ENCODE peak calls at places on chromosome X, in five cellular contexts. O is ovary, A is PC-9, M is tibial nerve, N is NCI-H69. H is an unnamed sample.

GRCh38 chrX:120790118-120790517 is 85.5 kb downstream of the CT47B1 start:
- DNase-seq in N (peak; percentile 76), O (no peak), A (peak; percentile 23), M (peak; percentile 26), H (peak; percentile 81)

GRCh38 chrX:150621652-150622051 is 53.2 kb downstream of the MTM1 start:
- DNase-seq in N (no peak), M (no peak), O (no peak), A (no peak), H (no peak)

GRCh38 chrX:10555846-10556245 is 64.5 kb downstream of the MID1 start:
- DNase-seq in N (no peak), M (no peak), A (no peak), O (no peak), H (no peak)

GRCh38 chrX:146243071-146243470 is 425.4 kb downstream of the SLITRK2 start:
- DNase-seq in M (no peak), O (no peak), A (no peak), N (no peak), H (no peak)

GRCh38 chrX:129678176-129678880 is 23.6 kb upstream of the APLN start:
- DNase-seq in O (peak; percentile 53), N (peak; percentile 87), A (peak; percentile 74), M (no peak), H (no peak)

GRCh38 chrX:70970482-70970999 is 39.6 kb upstream of the SLC7A3 start:
- DNase-seq in O (no peak), M (no peak), N (peak; percentile 29), A (no peak), H (peak; percentile 22)

GRCh38 chrX:78199851-78200250 is 60.4 kb upstream of the TAF9B start:
- DNase-seq in A (no peak), N (peak; percentile 19), O (no peak), M (no peak), H (peak; percentile 69)

GRCh38 chrX:44890247-44890646 is 17.3 kb downstream of the KDM6A start:
- DNase-seq in A (no peak), O (no peak), M (no peak), N (no peak), H (no peak)

GRCh38 chrX:109952050-109952449 is 50.9 kb upstream of the TMEM164 start:
- DNase-seq in M (no peak), N (no peak), A (peak; percentile 62), O (no peak), H (no peak)

GRCh38 chrX:74613350-74614192 is 853 bp downstream of the RLIM start:
- DNase-seq in O (no peak), A (no peak), N (peak; percentile 61), M (no peak), H (peak; percentile 52)

GRCh38 chrX:110698696-110699095 is 96.9 kb downstream of the CHRDL1 start:
- DNase-seq in N (no peak), A (no peak), O (no peak), M (no peak), H (no peak)

GRCh38 chrX:13250831-13251612 is 68.8 kb downstream of the ATXN3L start:
- DNase-seq in M (peak; percentile 48), A (no peak), N (peak; percentile 15), O (no peak), H (no peak)

GRCh38 chrX:361231-362145 is 25.2 kb downstream of the PPP2R3B start:
- DNase-seq in O (no peak), M (no peak), A (no peak), N (no peak), H (no peak)

GRCh38 chrX:71212536-71212935 is 10.5 kb upstream of the GJB1 start:
- DNase-seq in A (no peak), O (no peak), M (no peak), N (no peak), H (no peak)

GRCh38 chrX:82127228-82128123 is 925.6 kb downstream of the SH3BGRL start:
- DNase-seq in M (no peak), N (no peak), O (no peak), A (no peak), H (no peak)

GRCh38 chrX:145213504-145213903 is 33.8 kb upstream of the SPANXN1 start:
- DNase-seq in A (no peak), O (no peak), M (no peak), N (peak; percentile 1), H (peak; percentile 46)

GRCh38 chrX:30513284-30513683 is 64.3 kb downstream of the TASL start:
- DNase-seq in N (no peak), O (no peak), M (no peak), A (no peak), H (peak; percentile 5)

GRCh38 chrX:150680974-150681373 is 12.2 kb upstream of the MTMR1 start:
- DNase-seq in A (peak; percentile 39), M (no peak), O (peak; percentile 47), N (peak; percentile 52), H (peak; percentile 60)

GRCh38 chrX:41695464-41695863 is 6.7 kb downstream of the GPR34 start:
- DNase-seq in O (no peak), M (no peak), N (no peak), A (no peak), H (no peak)

GRCh38 chrX:154396948-154397887 is 959 bp upstream of the RPL10 start:
- DNase-seq in M (peak; percentile 52), N (peak; percentile 76), A (peak; percentile 84), O (peak; percentile 88), H (peak; percentile 90)

GRCh38 chrX:19879181-19879580 is 8.2 kb downstream of the SH3KBP1 start:
- DNase-seq in O (no peak), M (no peak), N (no peak), A (no peak), H (no peak)

GRCh38 chrX:17737707-17738001 is 361 bp downstream of the SCML1 start:
- DNase-seq in M (no peak), O (no peak), N (no peak), A (no peak), H (peak; percentile 64)

GRCh38 chrX:80876877-80877276 is 67.2 kb upstream of the BRWD3 start:
- DNase-seq in A (no peak), N (peak; percentile 2), M (no peak), O (no peak), H (peak; percentile 56)

GRCh38 chrX:140440891-140441290 is 64.0 kb downstream of the SOX3 start:
- DNase-seq in A (no peak), O (no peak), M (no peak), N (peak; percentile 13), H (no peak)

GRCh38 chrX:12076046-12076445 is 62.2 kb upstream of the FRMPD4 start:
- DNase-seq in M (no peak), N (no peak), A (no peak), O (no peak), H (peak; percentile 7)

GRCh38 chrX:1546601-1547275 is 9.8 kb upstream of the P2RY8 start:
- DNase-seq in M (no peak), O (no peak), A (no peak), N (no peak), H (no peak)

H was measured in NCI-H82.